ENCODE peak calls at places on chromosomes 6 and 20, in five cellular contexts. One of them, this sample, is unnamed.

GRCh38 chr6:111761783-111762312 is 111.4 kb downstream of the FYN start:
- DNase-seq in activated naive CD8-positive, alpha-beta T cell treated with anti-CD3 and anti-CD28 coated beads, Interleukin-2, amount 50 U/mL, for 24 hours: peak; percentile 67
- DNase-seq in astrocyte of the spinal cord: peak; percentile 82
- DNase-seq in non-pigmented ciliary epithelial cell: no peak
- DNase-seq in stimulated activated CD4-positive, alpha-beta T cell treated with anti-CD3 and anti-CD28 coated beads, Interleukin-12 subunit alpha, Interleukin-12 subunit beta, amount 100 ng/mL, for 24 hours: no peak
- DNase-seq in this sample: no peak

GRCh38 chr6:135274561-135275293 is 93.6 kb downstream of the MYB start:
- DNase-seq in activated naive CD8-positive, alpha-beta T cell treated with anti-CD3 and anti-CD28 coated beads, Interleukin-2, amount 50 U/mL, for 24 hours: no peak
- DNase-seq in stimulated activated CD4-positive, alpha-beta T cell treated with anti-CD3 and anti-CD28 coated beads, Interleukin-12 subunit alpha, Interleukin-12 subunit beta, amount 100 ng/mL, for 24 hours: no peak
- DNase-seq in non-pigmented ciliary epithelial cell: no peak
- DNase-seq in astrocyte of the spinal cord: no peak
- DNase-seq in this sample: no peak

GRCh38 chr6:119683022-119683421 is 333.5 kb upstream of the MAN1A1 start:
- DNase-seq in stimulated activated CD4-positive, alpha-beta T cell treated with anti-CD3 and anti-CD28 coated beads, Interleukin-12 subunit alpha, Interleukin-12 subunit beta, amount 100 ng/mL, for 24 hours: no peak
- DNase-seq in astrocyte of the spinal cord: peak; percentile 52
- DNase-seq in activated naive CD8-positive, alpha-beta T cell treated with anti-CD3 and anti-CD28 coated beads, Interleukin-2, amount 50 U/mL, for 24 hours: no peak
- DNase-seq in non-pigmented ciliary epithelial cell: peak; percentile 20
- DNase-seq in this sample: no peak

GRCh38 chr6:88870728-88871330 is 92.6 kb downstream of the RNGTT start:
- DNase-seq in non-pigmented ciliary epithelial cell: no peak
- DNase-seq in astrocyte of the spinal cord: peak; percentile 66
- DNase-seq in activated naive CD8-positive, alpha-beta T cell treated with anti-CD3 and anti-CD28 coated beads, Interleukin-2, amount 50 U/mL, for 24 hours: peak; percentile 12
- DNase-seq in stimulated activated CD4-positive, alpha-beta T cell treated with anti-CD3 and anti-CD28 coated beads, Interleukin-12 subunit alpha, Interleukin-12 subunit beta, amount 100 ng/mL, for 24 hours: no peak
- DNase-seq in this sample: no peak

GRCh38 chr20:48885237-48885636 is 36.3 kb upstream of the ARFGEF2 start:
- DNase-seq in astrocyte of the spinal cord: no peak
- DNase-seq in stimulated activated CD4-positive, alpha-beta T cell treated with anti-CD3 and anti-CD28 coated beads, Interleukin-12 subunit alpha, Interleukin-12 subunit beta, amount 100 ng/mL, for 24 hours: no peak
- DNase-seq in activated naive CD8-positive, alpha-beta T cell treated with anti-CD3 and anti-CD28 coated beads, Interleukin-2, amount 50 U/mL, for 24 hours: no peak
- DNase-seq in non-pigmented ciliary epithelial cell: no peak
- DNase-seq in this sample: no peak

GRCh38 chr6:56911847-56912246 is 43.1 kb upstream of the BEND6 start:
- DNase-seq in activated naive CD8-positive, alpha-beta T cell treated with anti-CD3 and anti-CD28 coated beads, Interleukin-2, amount 50 U/mL, for 24 hours: no peak
- DNase-seq in stimulated activated CD4-positive, alpha-beta T cell treated with anti-CD3 and anti-CD28 coated beads, Interleukin-12 subunit alpha, Interleukin-12 subunit beta, amount 100 ng/mL, for 24 hours: no peak
- DNase-seq in astrocyte of the spinal cord: peak; percentile 71
- DNase-seq in non-pigmented ciliary epithelial cell: peak; percentile 48
- DNase-seq in this sample: no peak

GRCh38 chr6:40710626-40711354 is 123.6 kb upstream of the LRFN2 start:
- DNase-seq in non-pigmented ciliary epithelial cell: no peak
- DNase-seq in activated naive CD8-positive, alpha-beta T cell treated with anti-CD3 and anti-CD28 coated beads, Interleukin-2, amount 50 U/mL, for 24 hours: no peak
- DNase-seq in stimulated activated CD4-positive, alpha-beta T cell treated with anti-CD3 and anti-CD28 coated beads, Interleukin-12 subunit alpha, Interleukin-12 subunit beta, amount 100 ng/mL, for 24 hours: no peak
- DNase-seq in astrocyte of the spinal cord: no peak
- DNase-seq in this sample: no peak

GRCh38 chr20:21550587-21550986 is 36.7 kb upstream of the NKX2-2 start:
- DNase-seq in activated naive CD8-positive, alpha-beta T cell treated with anti-CD3 and anti-CD28 coated beads, Interleukin-2, amount 50 U/mL, for 24 hours: no peak
- DNase-seq in astrocyte of the spinal cord: no peak
- DNase-seq in non-pigmented ciliary epithelial cell: no peak
- DNase-seq in stimulated activated CD4-positive, alpha-beta T cell treated with anti-CD3 and anti-CD28 coated beads, Interleukin-12 subunit alpha, Interleukin-12 subunit beta, amount 100 ng/mL, for 24 hours: no peak
- DNase-seq in this sample: no peak

GRCh38 chr6:2767327-2767985 is 2.3 kb downstream of the WRNIP1 start:
- DNase-seq in non-pigmented ciliary epithelial cell: no peak
- DNase-seq in activated naive CD8-positive, alpha-beta T cell treated with anti-CD3 and anti-CD28 coated beads, Interleukin-2, amount 50 U/mL, for 24 hours: peak; percentile 16
- DNase-seq in astrocyte of the spinal cord: no peak
- DNase-seq in stimulated activated CD4-positive, alpha-beta T cell treated with anti-CD3 and anti-CD28 coated beads, Interleukin-12 subunit alpha, Interleukin-12 subunit beta, amount 100 ng/mL, for 24 hours: no peak
- DNase-seq in this sample: no peak

GRCh38 chr6:82076855-82077254 is 170.7 kb downstream of the IBTK start:
- DNase-seq in non-pigmented ciliary epithelial cell: no peak
- DNase-seq in stimulated activated CD4-positive, alpha-beta T cell treated with anti-CD3 and anti-CD28 coated beads, Interleukin-12 subunit alpha, Interleukin-12 subunit beta, amount 100 ng/mL, for 24 hours: no peak
- DNase-seq in astrocyte of the spinal cord: peak; percentile 12
- DNase-seq in activated naive CD8-positive, alpha-beta T cell treated with anti-CD3 and anti-CD28 coated beads, Interleukin-2, amount 50 U/mL, for 24 hours: no peak
- DNase-seq in this sample: no peak

GRCh38 chr6:25312034-25312620 is 33.0 kb downstream of the CARMIL1 start:
- DNase-seq in astrocyte of the spinal cord: peak; percentile 22
- DNase-seq in activated naive CD8-positive, alpha-beta T cell treated with anti-CD3 and anti-CD28 coated beads, Interleukin-2, amount 50 U/mL, for 24 hours: no peak
- DNase-seq in stimulated activated CD4-positive, alpha-beta T cell treated with anti-CD3 and anti-CD28 coated beads, Interleukin-12 subunit alpha, Interleukin-12 subunit beta, amount 100 ng/mL, for 24 hours: no peak
- DNase-seq in non-pigmented ciliary epithelial cell: no peak
- DNase-seq in this sample: no peak

GRCh38 chr20:23651117-23651516 is 13.4 kb upstream of the CST3 start:
- DNase-seq in non-pigmented ciliary epithelial cell: no peak
- DNase-seq in activated naive CD8-positive, alpha-beta T cell treated with anti-CD3 and anti-CD28 coated beads, Interleukin-2, amount 50 U/mL, for 24 hours: no peak
- DNase-seq in astrocyte of the spinal cord: no peak
- DNase-seq in stimulated activated CD4-positive, alpha-beta T cell treated with anti-CD3 and anti-CD28 coated beads, Interleukin-12 subunit alpha, Interleukin-12 subunit beta, amount 100 ng/mL, for 24 hours: no peak
- DNase-seq in this sample: no peak

GRCh38 chr6:155154158-155154830 is 109.5 kb upstream of the CLDN20 start:
- DNase-seq in non-pigmented ciliary epithelial cell: peak; percentile 90
- DNase-seq in stimulated activated CD4-positive, alpha-beta T cell treated with anti-CD3 and anti-CD28 coated beads, Interleukin-12 subunit alpha, Interleukin-12 subunit beta, amount 100 ng/mL, for 24 hours: no peak
- DNase-seq in astrocyte of the spinal cord: peak; percentile 93
- DNase-seq in activated naive CD8-positive, alpha-beta T cell treated with anti-CD3 and anti-CD28 coated beads, Interleukin-2, amount 50 U/mL, for 24 hours: peak; percentile 51
- DNase-seq in this sample: no peak

GRCh38 chr6:43095939-43096338 is 19.8 kb downstream of the PTK7 start:
- DNase-seq in stimulated activated CD4-positive, alpha-beta T cell treated with anti-CD3 and anti-CD28 coated beads, Interleukin-12 subunit alpha, Interleukin-12 subunit beta, amount 100 ng/mL, for 24 hours: no peak
- DNase-seq in astrocyte of the spinal cord: no peak
- DNase-seq in activated naive CD8-positive, alpha-beta T cell treated with anti-CD3 and anti-CD28 coated beads, Interleukin-2, amount 50 U/mL, for 24 hours: no peak
- DNase-seq in non-pigmented ciliary epithelial cell: no peak
- DNase-seq in this sample: no peak

GRCh38 chr20:23746321-23746720 is 4.4 kb downstream of the CST1 start:
- DNase-seq in stimulated activated CD4-positive, alpha-beta T cell treated with anti-CD3 and anti-CD28 coated beads, Interleukin-12 subunit alpha, Interleukin-12 subunit beta, amount 100 ng/mL, for 24 hours: no peak
- DNase-seq in non-pigmented ciliary epithelial cell: no peak
- DNase-seq in activated naive CD8-positive, alpha-beta T cell treated with anti-CD3 and anti-CD28 coated beads, Interleukin-2, amount 50 U/mL, for 24 hours: no peak
- DNase-seq in astrocyte of the spinal cord: no peak
- DNase-seq in this sample: no peak

GRCh38 chr20:44488551-44488950 is 12.9 kb downstream of the TTPAL start:
- DNase-seq in activated naive CD8-positive, alpha-beta T cell treated with anti-CD3 and anti-CD28 coated beads, Interleukin-2, amount 50 U/mL, for 24 hours: no peak
- DNase-seq in astrocyte of the spinal cord: no peak
- DNase-seq in non-pigmented ciliary epithelial cell: no peak
- DNase-seq in stimulated activated CD4-positive, alpha-beta T cell treated with anti-CD3 and anti-CD28 coated beads, Interleukin-12 subunit alpha, Interleukin-12 subunit beta, amount 100 ng/mL, for 24 hours: no peak
- DNase-seq in this sample: no peak

GRCh38 chr6:14720411-14721102 is 525.3 kb upstream of the JARID2 start:
- DNase-seq in astrocyte of the spinal cord: no peak
- DNase-seq in activated naive CD8-positive, alpha-beta T cell treated with anti-CD3 and anti-CD28 coated beads, Interleukin-2, amount 50 U/mL, for 24 hours: no peak
- DNase-seq in non-pigmented ciliary epithelial cell: no peak
- DNase-seq in stimulated activated CD4-positive, alpha-beta T cell treated with anti-CD3 and anti-CD28 coated beads, Interleukin-12 subunit alpha, Interleukin-12 subunit beta, amount 100 ng/mL, for 24 hours: no peak
- DNase-seq in this sample: no peak

GRCh38 chr6:88884361-88884760 is 79.1 kb downstream of the RNGTT start:
- DNase-seq in stimulated activated CD4-positive, alpha-beta T cell treated with anti-CD3 and anti-CD28 coated beads, Interleukin-12 subunit alpha, Interleukin-12 subunit beta, amount 100 ng/mL, for 24 hours: no peak
- DNase-seq in non-pigmented ciliary epithelial cell: no peak
- DNase-seq in activated naive CD8-positive, alpha-beta T cell treated with anti-CD3 and anti-CD28 coated beads, Interleukin-2, amount 50 U/mL, for 24 hours: no peak
- DNase-seq in astrocyte of the spinal cord: no peak
- DNase-seq in this sample: no peak

GRCh38 chr20:63594043-63594561 is 20.1 kb upstream of the HELZ2 start:
- DNase-seq in activated naive CD8-positive, alpha-beta T cell treated with anti-CD3 and anti-CD28 coated beads, Interleukin-2, amount 50 U/mL, for 24 hours: no peak
- DNase-seq in astrocyte of the spinal cord: peak; percentile 61
- DNase-seq in non-pigmented ciliary epithelial cell: no peak
- DNase-seq in stimulated activated CD4-positive, alpha-beta T cell treated with anti-CD3 and anti-CD28 coated beads, Interleukin-12 subunit alpha, Interleukin-12 subunit beta, amount 100 ng/mL, for 24 hours: no peak
- DNase-seq in this sample: no peak

GRCh38 chr20:35010405-35011192 is 54.9 kb downstream of the MYH7B start:
- DNase-seq in activated naive CD8-positive, alpha-beta T cell treated with anti-CD3 and anti-CD28 coated beads, Interleukin-2, amount 50 U/mL, for 24 hours: no peak
- DNase-seq in stimulated activated CD4-positive, alpha-beta T cell treated with anti-CD3 and anti-CD28 coated beads, Interleukin-12 subunit alpha, Interleukin-12 subunit beta, amount 100 ng/mL, for 24 hours: no peak
- DNase-seq in non-pigmented ciliary epithelial cell: no peak
- DNase-seq in astrocyte of the spinal cord: no peak
- DNase-seq in this sample: peak; percentile 65

GRCh38 chr20:42688576-42688975 is 501.1 kb downstream of the PTPRT start:
- DNase-seq in activated naive CD8-positive, alpha-beta T cell treated with anti-CD3 and anti-CD28 coated beads, Interleukin-2, amount 50 U/mL, for 24 hours: no peak
- DNase-seq in astrocyte of the spinal cord: no peak
- DNase-seq in stimulated activated CD4-positive, alpha-beta T cell treated with anti-CD3 and anti-CD28 coated beads, Interleukin-12 subunit alpha, Interleukin-12 subunit beta, amount 100 ng/mL, for 24 hours: no peak
- DNase-seq in non-pigmented ciliary epithelial cell: no peak
- DNase-seq in this sample: no peak

GRCh38 chr20:53866787-53867740 is 203.3 kb downstream of the BCAS1 start:
- DNase-seq in activated naive CD8-positive, alpha-beta T cell treated with anti-CD3 and anti-CD28 coated beads, Interleukin-2, amount 50 U/mL, for 24 hours: no peak
- DNase-seq in non-pigmented ciliary epithelial cell: no peak
- DNase-seq in astrocyte of the spinal cord: peak; percentile 18
- DNase-seq in stimulated activated CD4-positive, alpha-beta T cell treated with anti-CD3 and anti-CD28 coated beads, Interleukin-12 subunit alpha, Interleukin-12 subunit beta, amount 100 ng/mL, for 24 hours: no peak
- DNase-seq in this sample: no peak

GRCh38 chr6:50851269-50851847 is 32.7 kb downstream of the TFAP2B start:
- DNase-seq in non-pigmented ciliary epithelial cell: no peak
- DNase-seq in stimulated activated CD4-positive, alpha-beta T cell treated with anti-CD3 and anti-CD28 coated beads, Interleukin-12 subunit alpha, Interleukin-12 subunit beta, amount 100 ng/mL, for 24 hours: no peak
- DNase-seq in astrocyte of the spinal cord: no peak
- DNase-seq in activated naive CD8-positive, alpha-beta T cell treated with anti-CD3 and anti-CD28 coated beads, Interleukin-2, amount 50 U/mL, for 24 hours: no peak
- DNase-seq in this sample: no peak

GRCh38 chr6:37456126-37456525 is 23.1 kb downstream of the CMTR1 start:
- DNase-seq in astrocyte of the spinal cord: peak; percentile 54
- DNase-seq in stimulated activated CD4-positive, alpha-beta T cell treated with anti-CD3 and anti-CD28 coated beads, Interleukin-12 subunit alpha, Interleukin-12 subunit beta, amount 100 ng/mL, for 24 hours: no peak
- DNase-seq in activated naive CD8-positive, alpha-beta T cell treated with anti-CD3 and anti-CD28 coated beads, Interleukin-2, amount 50 U/mL, for 24 hours: no peak
- DNase-seq in non-pigmented ciliary epithelial cell: no peak
- DNase-seq in this sample: no peak

GRCh38 chr20:35699914-35700624 is 864 bp downstream of the ROMO1 start:
- DNase-seq in activated naive CD8-positive, alpha-beta T cell treated with anti-CD3 and anti-CD28 coated beads, Interleukin-2, amount 50 U/mL, for 24 hours: no peak
- DNase-seq in non-pigmented ciliary epithelial cell: no peak
- DNase-seq in stimulated activated CD4-positive, alpha-beta T cell treated with anti-CD3 and anti-CD28 coated beads, Interleukin-12 subunit alpha, Interleukin-12 subunit beta, amount 100 ng/mL, for 24 hours: no peak
- DNase-seq in astrocyte of the spinal cord: no peak
- DNase-seq in this sample: no peak

GRCh38 chr6:170284126-170284773 is 6.6 kb downstream of the DLL1 start:
- DNase-seq in astrocyte of the spinal cord: no peak
- DNase-seq in activated naive CD8-positive, alpha-beta T cell treated with anti-CD3 and anti-CD28 coated beads, Interleukin-2, amount 50 U/mL, for 24 hours: no peak
- DNase-seq in non-pigmented ciliary epithelial cell: no peak
- DNase-seq in stimulated activated CD4-positive, alpha-beta T cell treated with anti-CD3 and anti-CD28 coated beads, Interleukin-12 subunit alpha, Interleukin-12 subunit beta, amount 100 ng/mL, for 24 hours: no peak
- DNase-seq in this sample: no peak